ENCODE peak calls at places on chromosomes 3 and 15, in six cellular contexts. Y, C, Q, A, G and O are unnamed samples.
A peak's percentile ranks its signal among the peaks of the same experiment; 100 is the strongest.

GRCh38 chr3:123547881-123548534 is 36.8 kb downstream of the HACD2 start:
- DNase-seq in Y (no peak), C (no peak), Q (no peak), A (no peak), G (no peak), O (no peak)

GRCh38 chr3:123337226-123337625 is 111.7 kb downstream of the ADCY5 start:
- DNase-seq in Y (no peak), C (no peak), Q (no peak), A (no peak), G (no peak), O (no peak)

GRCh38 chr15:80604583-80605506 is 90.3 kb upstream of the ABHD17C start:
- DNase-seq in Y (no peak), C (peak; percentile 40), Q (no peak), A (no peak), G (no peak), O (no peak)

GRCh38 chr15:42194502-42194901 is 13.6 kb downstream of the VPS39 start:
- DNase-seq in Y (peak; percentile 82), C (no peak), Q (no peak), A (no peak), G (no peak), O (no peak)

GRCh38 chr3:161035711-161036110 is 69.4 kb downstream of the B3GALNT1 start:
- DNase-seq in Y (no peak), C (no peak), Q (no peak), A (no peak), G (no peak), O (no peak)

GRCh38 chr3:111070772-111071256 is 802 bp upstream of the NECTIN3 start:
- DNase-seq in Y (peak; percentile 5), C (no peak), Q (peak; percentile 4), A (no peak), G (no peak), O (no peak)

GRCh38 chr15:89723031-89723430 is 28.0 kb downstream of the MESP1 start:
- DNase-seq in Y (no peak), C (no peak), Q (no peak), A (no peak), G (no peak), O (no peak)

GRCh38 chr15:88266170-88266569 is 9.6 kb upstream of the NTRK3 start:
- DNase-seq in Y (no peak), C (no peak), Q (no peak), A (no peak), G (no peak), O (no peak)

GRCh38 chr15:67770098-67770628 is 55.1 kb upstream of the SKOR1 start:
- DNase-seq in Y (no peak), C (no peak), Q (no peak), A (no peak), G (no peak), O (no peak)

GRCh38 chr3:32896143-32896542 is 55.3 kb upstream of the CCR4 start:
- DNase-seq in Y (no peak), C (no peak), Q (no peak), A (no peak), G (no peak), O (no peak)

GRCh38 chr3:181363231-181363630 is 348.5 kb upstream of the SOX2 start:
- DNase-seq in Y (no peak), C (no peak), Q (no peak), A (no peak), G (no peak), O (no peak)
- TF ChIP-seq TAF1 in Y (no peak), C (no peak), Q (no peak), A (no peak), G (no peak), O (no peak)

DNA sequence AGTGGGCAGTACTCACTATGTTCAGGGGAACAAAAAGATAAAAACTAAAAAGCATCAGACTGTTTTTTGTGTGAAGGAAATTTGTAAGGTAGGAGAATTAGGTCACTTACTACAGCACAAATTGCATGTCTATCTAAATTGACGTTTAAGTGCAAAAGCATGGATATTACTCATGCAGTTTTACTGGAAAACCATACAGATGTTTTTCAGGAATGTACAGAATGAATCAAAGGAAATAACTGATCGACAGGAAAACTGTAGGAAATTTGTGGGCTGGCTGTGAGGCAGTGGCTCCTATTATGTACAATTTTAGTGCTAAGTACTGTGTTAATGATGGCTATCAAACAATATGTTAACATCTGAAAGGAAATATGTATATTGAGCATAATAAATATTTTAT is 6.8 kb downstream of the NUDT16 start:
- DNase-seq in Y (no peak), C (no peak), Q (no peak), A (no peak), G (no peak), O (no peak)
- TF ChIP-seq POLR2A in Y (no peak), C (no peak), Q (no peak), A (no peak), G (no peak), O (no peak)

GRCh38 chr15:99436472-99437314 is 129.1 kb upstream of the MEF2A start:
- DNase-seq in Y (no peak), C (peak; percentile 45), Q (no peak), A (no peak), G (no peak), O (no peak)
- TF ChIP-seq TAF1 in Y (no peak), C (no peak), Q (no peak), A (no peak), G (no peak), O (no peak)

DNA sequence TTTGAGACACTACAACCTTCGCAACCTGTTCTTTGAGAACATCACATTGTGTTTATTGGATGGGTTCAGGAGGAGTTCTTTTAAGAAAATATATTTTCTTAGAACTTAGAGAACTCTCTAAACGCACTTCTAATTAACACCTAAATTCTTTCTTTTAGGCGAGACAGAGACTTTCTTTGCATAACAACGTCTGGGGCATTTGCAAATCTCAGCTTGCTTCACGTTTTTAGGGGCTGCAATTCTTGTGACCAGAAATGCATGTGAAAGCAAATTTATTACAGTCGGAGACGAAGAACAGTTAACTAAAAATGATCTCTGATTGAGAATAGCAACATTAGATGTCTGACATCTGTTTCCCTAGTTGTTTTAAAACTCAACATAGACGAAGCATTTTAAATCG is 568.3 kb upstream of the ZNF717 start:
- DNase-seq in Y (no peak), C (no peak), Q (no peak), A (no peak), G (no peak), O (no peak)
- TF ChIP-seq POLR2A in Y (no peak), C (no peak), Q (no peak), A (no peak), G (no peak), O (no peak)

GRCh38 chr3:9721015-9721697 is 10.4 kb upstream of the BRPF1 start:
- DNase-seq in Y (no peak), C (no peak), Q (no peak), A (no peak), G (no peak), O (no peak)
- TF ChIP-seq TAF1 in Y (no peak), C (no peak), Q (no peak), A (no peak), G (no peak), O (no peak)

GRCh38 chr3:63863150-63864007 is at the start of the genes ATXN7 and THOC7:
- DNase-seq in Y (peak; percentile 24), C (peak; percentile 80), Q (peak; percentile 57), A (peak; percentile 56), G (no peak), O (peak; percentile 51)
- TF ChIP-seq POLR2A in Y (no peak), C (peak; percentile 25), Q (peak; percentile 17), A (peak; percentile 25), G (peak; percentile 81), O (peak; percentile 52)

DNA sequence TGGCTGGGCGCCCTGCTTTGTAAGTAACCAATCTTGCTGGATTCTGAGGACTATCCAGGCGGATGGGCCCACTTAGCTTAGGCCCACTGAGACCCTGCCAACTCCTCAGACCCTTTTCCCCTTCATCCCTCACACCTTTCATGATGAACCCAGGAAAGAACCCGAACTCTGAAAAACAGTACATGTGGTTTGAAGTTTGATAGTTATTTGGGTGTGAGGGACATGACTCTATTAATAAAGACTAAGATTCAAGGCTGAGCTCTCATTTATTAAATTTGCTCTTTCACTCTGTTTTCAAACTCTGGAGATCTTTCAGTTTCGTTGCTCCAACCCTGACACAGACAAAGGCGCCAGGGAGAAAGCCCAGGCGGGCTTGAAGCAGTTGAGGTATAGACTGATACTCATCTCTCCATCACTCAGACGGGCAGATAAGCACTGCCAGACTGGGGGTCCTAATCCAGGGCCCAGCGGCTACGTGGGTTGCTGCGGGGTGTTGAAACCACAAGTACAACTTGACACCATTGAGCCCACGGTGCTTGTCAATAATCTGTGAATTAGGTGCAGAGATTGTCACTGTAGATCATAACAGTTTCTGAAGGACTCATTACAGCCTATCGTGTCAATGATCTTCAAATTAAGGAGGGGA is 7.2 kb upstream of the SOX2 start:
- DNase-seq in Y (no peak), C (peak; percentile 47), Q (no peak), A (no peak), G (no peak), O (no peak)
- TF ChIP-seq TAF1 in Y (no peak), C (no peak), Q (no peak), A (no peak), G (no peak), O (no peak)

DNA sequence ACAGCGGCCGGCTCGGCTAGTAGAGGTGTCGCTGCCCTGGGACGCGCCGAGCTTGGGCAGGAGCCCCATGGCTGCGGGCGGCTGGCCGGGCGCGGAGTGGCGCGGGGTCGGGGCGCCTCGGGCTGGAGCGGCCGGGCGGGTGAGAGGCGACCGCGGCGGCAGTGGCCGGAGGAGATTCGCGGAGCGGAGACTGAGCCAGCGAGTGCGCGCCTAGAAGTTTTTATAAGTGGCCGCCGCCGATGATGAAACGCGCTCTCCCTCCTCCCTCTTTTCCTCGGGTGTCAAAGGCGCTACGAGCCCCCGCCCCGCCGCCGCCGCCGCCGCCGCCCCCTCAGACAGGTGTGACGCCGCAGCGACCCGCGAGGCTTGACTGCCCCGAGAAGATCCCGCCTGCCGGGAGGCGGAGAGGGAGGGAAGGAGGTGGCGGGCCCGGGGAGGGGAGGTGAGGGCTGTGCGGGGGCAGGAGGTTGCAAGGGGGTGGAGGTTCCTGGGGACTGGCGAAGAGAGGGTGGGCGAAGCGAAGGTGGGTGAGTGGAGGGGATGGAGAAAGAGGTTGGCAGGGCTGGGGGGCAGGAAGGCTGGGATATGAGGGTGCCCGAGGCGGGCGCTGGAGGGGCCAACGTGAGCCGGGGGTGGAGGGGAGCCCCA is at the start of gene SLCO2A1:
- DNase-seq in Y (no peak), C (peak; percentile 79), Q (no peak), A (peak; percentile 32), G (no peak), O (no peak)
- TF ChIP-seq POLR2A in Y (no peak), C (no peak), Q (no peak), A (no peak), G (no peak), O (no peak)

GRCh38 chr15:30923429-30923828 is 19.7 kb downstream of the FAN1 start:
- DNase-seq in Y (no peak), C (no peak), Q (no peak), A (no peak), G (no peak), O (no peak)
- TF ChIP-seq TAF1 in Y (no peak), C (peak; percentile 7), Q (no peak), A (no peak), G (no peak), O (no peak)